ENCODE peak calls at places on chromosome 21, in five cellular contexts. F is esophagus squamous epithelium, D is HEK293T, Y is AG08396, Z is GM23338. M is an unnamed sample.

GRCh38 chr21:33069994-33070811 is at the start of gene OLIG1:
- DNase-seq in F (no peak), D (peak), Y (peak), Z (peak), M (no peak)

GRCh38 chr21:20882462-20883415 is 115.5 kb upstream of the NCAM2 start:
- DNase-seq in F (no peak), D (peak), Y (no peak), Z (peak), M (peak)

GRCh38 chr21:37868896-37869295 is 47.4 kb downstream of the KCNJ6 start:
- DNase-seq in F (no peak), D (no peak), Y (peak), Z (no peak), M (no peak)

GRCh38 chr21:45378258-45378966 is 26.6 kb upstream of the COL18A1 start:
- DNase-seq in F (no peak), D (no peak), Y (peak), Z (peak), M (no peak)

GRCh38 chr21:30207252-30207579 is 8.7 kb downstream of the CLDN8 start:
- DNase-seq in F (no peak), D (no peak), Y (no peak), Z (no peak), M (no peak)

GRCh38 chr21:42939581-42940413 is 14.4 kb upstream of the ERVH48-1 start:
- DNase-seq in F (no peak), D (no peak), Y (peak), Z (no peak), M (no peak)

GRCh38 chr21:45853703-45854342 is 127.7 kb upstream of the COL6A1 start:
- DNase-seq in F (no peak), D (no peak), Y (no peak), Z (no peak), M (no peak)

GRCh38 chr21:32248616-32249550 is 30.0 kb downstream of the MIS18A start:
- DNase-seq in F (no peak), D (no peak), Y (no peak), Z (no peak), M (peak)

GRCh38 chr21:36260030-36260787 is 59.8 kb upstream of the MORC3 start:
- DNase-seq in F (no peak), D (peak), Y (peak), Z (peak), M (peak)

GRCh38 chr21:42234464-42235241 is 15.7 kb downstream of the ABCG1 start:
- DNase-seq in F (no peak), D (peak), Y (peak), Z (peak), M (peak)

GRCh38 chr21:15744926-15745325 is 15.1 kb downstream of the USP25 start:
- DNase-seq in F (no peak), D (no peak), Y (no peak), Z (peak), M (no peak)

GRCh38 chr21:42696516-42697040 is 43.2 kb downstream of the PDE9A start:
- DNase-seq in F (no peak), D (no peak), Y (no peak), Z (no peak), M (no peak)

GRCh38 chr21:22561946-22562345 is 1563.7 kb downstream of the NCAM2 start:
- DNase-seq in F (no peak), D (no peak), Y (no peak), Z (no peak), M (no peak)

GRCh38 chr21:42537106-42537742 is 23.6 kb downstream of the SLC37A1 start:
- DNase-seq in F (no peak), D (no peak), Y (no peak), Z (no peak), M (no peak)

GRCh38 chr21:15289896-15290841 is 225.4 kb upstream of the NRIP1 start:
- DNase-seq in F (no peak), D (peak), Y (no peak), Z (peak), M (peak)

GRCh38 chr21:41369105-41369914 is 7.5 kb downstream of the MX2 start:
- DNase-seq in F (no peak), D (no peak), Y (no peak), Z (peak), M (no peak)

GRCh38 chr21:28459193-28459592 is 533.5 kb downstream of the LTN1 start:
- DNase-seq in F (no peak), D (no peak), Y (no peak), Z (no peak), M (no peak)

GRCh38 chr21:28801906-28802305 is 190.8 kb downstream of the LTN1 start:
- DNase-seq in F (no peak), D (no peak), Y (peak), Z (no peak), M (no peak)

GRCh38 chr21:35048183-35048601 is 910 bp downstream of the RUNX1 start:
- DNase-seq in F (no peak), D (no peak), Y (no peak), Z (no peak), M (no peak)

M was measured in NCI-H187.